ENCODE peak calls at places on chromosomes 13 and 19, in nine cellular contexts. One of them, this sample, is unnamed.

GRCh38 chr19:47765522-47766358 is 12.8 kb upstream of the SELENOW start:
- DNase-seq in ascending aorta: no peak
- DNase-seq in coronary artery: no peak
- DNase-seq in heart left ventricle: peak; percentile 71
- DNase-seq in CD8-positive, alpha-beta memory T cell: peak; percentile 21
- DNase-seq in SK-N-MC: no peak
- DNase-seq in PC-9: peak; percentile 51
- DNase-seq in cardiac muscle cell: peak; percentile 72
- DNase-seq in GM23338: peak; percentile 92
- DNase-seq in this sample: peak; percentile 69

GRCh38 chr13:48783181-48783630 is 129.5 kb downstream of the CYSLTR2 start:
- DNase-seq in ascending aorta: peak; percentile 28
- DNase-seq in coronary artery: no peak
- DNase-seq in heart left ventricle: peak; percentile 71
- DNase-seq in CD8-positive, alpha-beta memory T cell: no peak
- DNase-seq in SK-N-MC: no peak
- DNase-seq in PC-9: peak; percentile 45
- DNase-seq in cardiac muscle cell: peak; percentile 100
- DNase-seq in GM23338: no peak
- DNase-seq in this sample: peak; percentile 65

GRCh38 chr13:23796546-23796945 is 92.7 kb downstream of the MIPEP start:
- DNase-seq in ascending aorta: no peak
- DNase-seq in coronary artery: no peak
- DNase-seq in heart left ventricle: no peak
- DNase-seq in CD8-positive, alpha-beta memory T cell: no peak
- DNase-seq in SK-N-MC: no peak
- DNase-seq in PC-9: no peak
- DNase-seq in cardiac muscle cell: no peak
- DNase-seq in GM23338: no peak
- DNase-seq in this sample: no peak

GRCh38 chr13:77300176-77301141 is 26.4 kb downstream of the MYCBP2 start:
- DNase-seq in ascending aorta: no peak
- DNase-seq in coronary artery: no peak
- DNase-seq in heart left ventricle: no peak
- DNase-seq in CD8-positive, alpha-beta memory T cell: no peak
- DNase-seq in SK-N-MC: no peak
- DNase-seq in PC-9: no peak
- DNase-seq in cardiac muscle cell: peak; percentile 81
- DNase-seq in GM23338: peak; percentile 9
- DNase-seq in this sample: no peak

GRCh38 chr13:105334211-105334610 is 1201.3 kb downstream of the EFNB2 start:
- DNase-seq in ascending aorta: no peak
- DNase-seq in coronary artery: no peak
- DNase-seq in heart left ventricle: no peak
- DNase-seq in CD8-positive, alpha-beta memory T cell: no peak
- DNase-seq in SK-N-MC: no peak
- DNase-seq in PC-9: no peak
- DNase-seq in cardiac muscle cell: peak; percentile 39
- DNase-seq in GM23338: no peak
- DNase-seq in this sample: no peak

GRCh38 chr13:99746857-99747710 is 224.5 kb downstream of the ZIC5 start:
- DNase-seq in ascending aorta: no peak
- DNase-seq in coronary artery: no peak
- DNase-seq in heart left ventricle: no peak
- DNase-seq in CD8-positive, alpha-beta memory T cell: no peak
- DNase-seq in SK-N-MC: no peak
- DNase-seq in PC-9: no peak
- DNase-seq in cardiac muscle cell: no peak
- DNase-seq in GM23338: peak; percentile 77
- DNase-seq in this sample: no peak

GRCh38 chr19:15265849-15266248 is 33.6 kb upstream of the EPHX3 start:
- DNase-seq in ascending aorta: peak; percentile 77
- DNase-seq in coronary artery: peak; percentile 98
- DNase-seq in heart left ventricle: peak; percentile 86
- DNase-seq in CD8-positive, alpha-beta memory T cell: no peak
- DNase-seq in SK-N-MC: no peak
- DNase-seq in PC-9: no peak
- DNase-seq in cardiac muscle cell: peak; percentile 99
- DNase-seq in GM23338: no peak
- DNase-seq in this sample: peak; percentile 56

GRCh38 chr19:1265611-1266115 is 3.5 kb upstream of the CIRBP start:
- DNase-seq in ascending aorta: peak; percentile 76
- DNase-seq in coronary artery: peak; percentile 93
- DNase-seq in heart left ventricle: peak; percentile 68
- DNase-seq in CD8-positive, alpha-beta memory T cell: peak; percentile 45
- DNase-seq in SK-N-MC: no peak
- DNase-seq in PC-9: no peak
- DNase-seq in cardiac muscle cell: peak; percentile 64
- DNase-seq in GM23338: no peak
- DNase-seq in this sample: no peak

GRCh38 chr19:14407889-14408640 is 11.1 kb downstream of the DDX39A start:
- DNase-seq in ascending aorta: no peak
- DNase-seq in coronary artery: no peak
- DNase-seq in heart left ventricle: no peak
- DNase-seq in CD8-positive, alpha-beta memory T cell: no peak
- DNase-seq in SK-N-MC: no peak
- DNase-seq in PC-9: no peak
- DNase-seq in cardiac muscle cell: no peak
- DNase-seq in GM23338: no peak
- DNase-seq in this sample: no peak

GRCh38 chr13:30918662-30919405 is 12.8 kb downstream of the MEDAG start:
- DNase-seq in ascending aorta: no peak
- DNase-seq in coronary artery: no peak
- DNase-seq in heart left ventricle: no peak
- DNase-seq in CD8-positive, alpha-beta memory T cell: no peak
- DNase-seq in SK-N-MC: no peak
- DNase-seq in PC-9: no peak
- DNase-seq in cardiac muscle cell: no peak
- DNase-seq in GM23338: no peak
- DNase-seq in this sample: no peak

GRCh38 chr19:46764817-46765291 is 18.6 kb upstream of the STRN4 start:
- DNase-seq in ascending aorta: no peak
- DNase-seq in coronary artery: no peak
- DNase-seq in heart left ventricle: no peak
- DNase-seq in CD8-positive, alpha-beta memory T cell: no peak
- DNase-seq in SK-N-MC: no peak
- DNase-seq in PC-9: peak; percentile 48
- DNase-seq in cardiac muscle cell: no peak
- DNase-seq in GM23338: no peak
- DNase-seq in this sample: peak; percentile 87

GRCh38 chr19:19428746-19429145 is 23.3 kb downstream of the GATAD2A start:
- DNase-seq in ascending aorta: no peak
- DNase-seq in coronary artery: no peak
- DNase-seq in heart left ventricle: no peak
- DNase-seq in CD8-positive, alpha-beta memory T cell: no peak
- DNase-seq in SK-N-MC: no peak
- DNase-seq in PC-9: no peak
- DNase-seq in cardiac muscle cell: no peak
- DNase-seq in GM23338: no peak
- DNase-seq in this sample: no peak

GRCh38 chr19:19429361-19429760 is 23.9 kb downstream of the GATAD2A start:
- DNase-seq in ascending aorta: no peak
- DNase-seq in coronary artery: no peak
- DNase-seq in heart left ventricle: no peak
- DNase-seq in CD8-positive, alpha-beta memory T cell: no peak
- DNase-seq in SK-N-MC: no peak
- DNase-seq in PC-9: no peak
- DNase-seq in cardiac muscle cell: no peak
- DNase-seq in GM23338: no peak
- DNase-seq in this sample: no peak

GRCh38 chr19:19426799-19427198 is 21.3 kb downstream of the GATAD2A start:
- DNase-seq in ascending aorta: no peak
- DNase-seq in coronary artery: no peak
- DNase-seq in heart left ventricle: no peak
- DNase-seq in CD8-positive, alpha-beta memory T cell: no peak
- DNase-seq in SK-N-MC: no peak
- DNase-seq in PC-9: no peak
- DNase-seq in cardiac muscle cell: no peak
- DNase-seq in GM23338: no peak
- DNase-seq in this sample: no peak

GRCh38 chr19:19427302-19427701 is 21.8 kb downstream of the GATAD2A start:
- DNase-seq in ascending aorta: no peak
- DNase-seq in coronary artery: no peak
- DNase-seq in heart left ventricle: no peak
- DNase-seq in CD8-positive, alpha-beta memory T cell: no peak
- DNase-seq in SK-N-MC: no peak
- DNase-seq in PC-9: no peak
- DNase-seq in cardiac muscle cell: no peak
- DNase-seq in GM23338: no peak
- DNase-seq in this sample: no peak

GRCh38 chr19:19427935-19428334 is 22.5 kb downstream of the GATAD2A start:
- DNase-seq in ascending aorta: no peak
- DNase-seq in coronary artery: no peak
- DNase-seq in heart left ventricle: no peak
- DNase-seq in CD8-positive, alpha-beta memory T cell: no peak
- DNase-seq in SK-N-MC: no peak
- DNase-seq in PC-9: no peak
- DNase-seq in cardiac muscle cell: no peak
- DNase-seq in GM23338: no peak
- DNase-seq in this sample: no peak
- H3K27ac ChIP-seq in ascending aorta: no peak overlapping the region
- H3K27ac ChIP-seq in coronary artery: no peak overlapping the region
- H3K27ac ChIP-seq in heart left ventricle: no peak overlapping the region
- H3K27ac ChIP-seq in CD8-positive, alpha-beta memory T cell: no peak overlapping the region
- H3K27ac ChIP-seq in SK-N-MC: no peak overlapping the region
- H3K27ac ChIP-seq in PC-9: no peak overlapping the region
- H3K27ac ChIP-seq in cardiac muscle cell: no peak overlapping the region
- H3K27ac ChIP-seq in GM23338: peak overlapping the region; percentile 77
- H3K27ac ChIP-seq in this sample: no peak overlapping the region

DNA sequence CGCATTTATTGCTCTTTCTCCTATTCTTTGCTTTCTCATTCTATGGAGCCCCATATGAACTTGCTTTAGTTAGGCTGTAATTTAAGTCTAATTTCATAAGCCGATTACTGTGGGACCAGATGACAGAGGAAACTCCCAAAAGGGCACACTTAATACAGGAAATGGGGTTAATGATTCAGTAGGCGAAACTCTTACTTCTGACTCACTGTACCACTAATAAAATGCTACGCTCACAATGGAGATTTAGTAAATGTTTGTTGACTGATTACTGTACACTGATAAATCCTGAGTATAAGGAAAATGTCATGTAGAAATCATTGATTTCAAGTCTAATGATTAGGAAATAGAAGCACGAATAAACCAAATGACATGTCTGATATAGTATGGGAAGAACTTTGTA is 276.4 kb downstream of the KLF5 start:
- DNase-seq in ascending aorta: no peak
- DNase-seq in coronary artery: no peak
- DNase-seq in heart left ventricle: no peak
- DNase-seq in CD8-positive, alpha-beta memory T cell: no peak
- DNase-seq in SK-N-MC: peak; percentile 55
- DNase-seq in PC-9: no peak
- DNase-seq in cardiac muscle cell: peak; percentile 48
- DNase-seq in GM23338: no peak
- DNase-seq in this sample: no peak
- H3K27ac ChIP-seq in ascending aorta: no peak overlapping the region
- H3K27ac ChIP-seq in coronary artery: no peak overlapping the region
- H3K27ac ChIP-seq in heart left ventricle: no peak overlapping the region
- H3K27ac ChIP-seq in CD8-positive, alpha-beta memory T cell: no peak overlapping the region
- H3K27ac ChIP-seq in SK-N-MC: peak overlapping the region; percentile 97
- H3K27ac ChIP-seq in PC-9: peak overlapping the region; percentile 99
- H3K27ac ChIP-seq in cardiac muscle cell: no peak overlapping the region
- H3K27ac ChIP-seq in GM23338: no peak overlapping the region
- H3K27ac ChIP-seq in this sample: no peak overlapping the region

DNA sequence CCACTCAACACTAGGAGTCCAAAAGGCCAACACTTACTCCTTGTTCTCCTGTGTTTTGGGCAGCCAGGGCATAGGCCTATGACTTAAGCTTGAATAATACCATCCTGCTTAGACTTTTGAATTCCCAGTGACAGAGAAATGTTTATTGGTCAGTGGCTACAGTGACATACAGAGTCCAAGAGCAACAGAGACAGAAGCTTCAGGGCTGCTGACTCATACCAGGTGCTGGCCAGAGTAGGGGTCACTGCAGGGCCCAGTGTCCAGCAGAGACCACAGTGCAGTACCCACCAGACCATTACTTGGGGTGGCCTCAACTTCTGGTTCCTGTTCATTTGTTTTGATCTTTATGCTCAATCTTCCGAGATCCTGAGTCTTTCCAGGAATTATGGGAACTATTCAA is 6.0 kb upstream of the FREM2 start:
- DNase-seq in ascending aorta: no peak
- DNase-seq in coronary artery: no peak
- DNase-seq in heart left ventricle: no peak
- DNase-seq in CD8-positive, alpha-beta memory T cell: no peak
- DNase-seq in SK-N-MC: no peak
- DNase-seq in PC-9: no peak
- DNase-seq in cardiac muscle cell: no peak
- DNase-seq in GM23338: no peak
- DNase-seq in this sample: no peak
- H3K27ac ChIP-seq in ascending aorta: no peak overlapping the region
- H3K27ac ChIP-seq in coronary artery: no peak overlapping the region
- H3K27ac ChIP-seq in heart left ventricle: no peak overlapping the region
- H3K27ac ChIP-seq in CD8-positive, alpha-beta memory T cell: no peak overlapping the region
- H3K27ac ChIP-seq in SK-N-MC: no peak overlapping the region
- H3K27ac ChIP-seq in PC-9: no peak overlapping the region
- H3K27ac ChIP-seq in cardiac muscle cell: no peak overlapping the region
- H3K27ac ChIP-seq in GM23338: no peak overlapping the region
- H3K27ac ChIP-seq in this sample: no peak overlapping the region

DNA sequence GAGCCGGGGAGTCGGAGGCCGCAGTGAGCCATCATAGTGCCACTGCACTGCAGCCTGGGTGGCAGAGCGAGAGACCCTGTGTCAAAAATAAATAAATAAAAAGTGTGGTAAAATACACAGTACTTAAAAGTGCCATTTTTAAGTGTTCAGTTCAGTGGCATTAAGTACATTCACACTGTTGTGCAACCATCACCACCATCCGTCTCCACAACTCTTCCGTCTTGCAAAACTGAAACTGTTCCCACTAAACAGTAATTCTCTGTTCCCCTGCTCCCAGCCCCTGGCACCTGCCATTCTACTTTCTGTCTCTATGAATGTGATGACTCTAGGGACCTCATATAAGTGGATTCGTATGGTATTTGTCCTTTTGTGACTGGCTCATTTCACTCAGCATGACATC is 13.3 kb downstream of the SLC25A42 start:
- DNase-seq in ascending aorta: no peak
- DNase-seq in coronary artery: no peak
- DNase-seq in heart left ventricle: no peak
- DNase-seq in CD8-positive, alpha-beta memory T cell: no peak
- DNase-seq in SK-N-MC: no peak
- DNase-seq in PC-9: no peak
- DNase-seq in cardiac muscle cell: no peak
- DNase-seq in GM23338: no peak
- DNase-seq in this sample: no peak
- H3K27ac ChIP-seq in ascending aorta: no peak overlapping the region
- H3K27ac ChIP-seq in coronary artery: no peak overlapping the region
- H3K27ac ChIP-seq in heart left ventricle: no peak overlapping the region
- H3K27ac ChIP-seq in CD8-positive, alpha-beta memory T cell: no peak overlapping the region
- H3K27ac ChIP-seq in SK-N-MC: no peak overlapping the region
- H3K27ac ChIP-seq in PC-9: no peak overlapping the region
- H3K27ac ChIP-seq in cardiac muscle cell: no peak overlapping the region
- H3K27ac ChIP-seq in GM23338: no peak overlapping the region
- H3K27ac ChIP-seq in this sample: no peak overlapping the region

This sample was measured in breast epithelium.